ENCODE peak calls at places on chromosomes 5 and 9, in five cellular contexts. T is CD8-positive, alpha-beta T cell; N is transverse colon; G is Peyer's patch; M is spleen. L is an unnamed sample.

GRCh38 chr9:129609486-129610192 is 11.3 kb downstream of the C9orf50 start:
- DNase-seq in M (peak), T (peak), N (peak), G (peak), L (no peak)

GRCh38 chr5:16540421-16540820 is 74.8 kb upstream of the ZNF622 start:
- DNase-seq in T (no peak), N (no peak), M (no peak), G (no peak), L (no peak)

GRCh38 chr9:98381311-98382103 is 126.1 kb upstream of the TBC1D2 start:
- DNase-seq in M (no peak), G (no peak), N (no peak), T (no peak), L (no peak)

GRCh38 chr5:149497357-149497756 is 53.9 kb downstream of the CSNK1A1 start:
- DNase-seq in G (no peak), M (no peak), N (no peak), T (no peak), L (no peak)

GRCh38 chr9:5773324-5773999 is 59.5 kb downstream of the ERMP1 start:
- DNase-seq in M (no peak), G (no peak), T (no peak), N (no peak), L (no peak)

GRCh38 chr9:7103382-7104170 is 345.8 kb downstream of the KDM4C start:
- DNase-seq in G (no peak), N (no peak), M (no peak), T (no peak), L (no peak)

GRCh38 chr5:308672-309271 is 12.7 kb upstream of the AHRR start:
- DNase-seq in G (no peak), N (no peak), M (no peak), T (no peak), L (no peak)

GRCh38 chr9:2559212-2560152 is 62.1 kb upstream of the VLDLR start:
- DNase-seq in G (peak), T (no peak), N (peak), M (no peak), L (peak)

GRCh38 chr5:90402521-90403255 is 6.9 kb downstream of the CETN3 start:
- DNase-seq in G (no peak), N (no peak), M (no peak), T (no peak), L (no peak)

GRCh38 chr5:157612071-157612476 is 36.5 kb upstream of the ADAM19 start:
- DNase-seq in M (no peak), G (no peak), T (no peak), N (no peak), L (no peak)
- H3K27ac ChIP-seq in M (no peak), G (no peak), T (no peak), N (no peak), L (no peak)

GRCh38 chr5:101364469-101364868 is 461.4 kb upstream of the ST8SIA4 start:
- DNase-seq in N (no peak), G (peak), T (no peak), M (no peak), L (no peak)

GRCh38 chr5:101362067-101362466 is 459.0 kb upstream of the ST8SIA4 start:
- DNase-seq in M (no peak), G (no peak), N (no peak), T (no peak), L (no peak)
- H3K27ac ChIP-seq in M (no peak), G (no peak), N (no peak), T (no peak), L (no peak)

DNA sequence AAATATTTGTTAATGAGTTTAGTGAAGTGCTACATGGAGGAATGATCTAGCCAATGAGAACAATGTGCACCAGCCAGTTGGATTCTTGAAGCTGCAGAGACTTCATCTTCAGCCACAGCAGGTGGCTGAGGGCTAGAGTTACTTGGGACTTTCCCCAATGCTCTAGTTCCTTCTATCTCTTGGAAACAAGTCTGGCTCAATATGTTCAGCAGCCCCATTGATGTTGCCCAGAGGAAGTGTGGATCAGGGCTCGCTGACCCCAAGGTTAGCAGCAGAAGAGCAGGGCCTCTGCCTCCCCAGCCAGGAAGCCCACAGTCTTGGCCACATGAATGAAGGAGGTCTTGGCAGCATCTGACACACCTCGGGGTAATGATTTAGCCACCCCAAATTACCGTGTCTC is 117.5 kb downstream of the SLC1A3 start:
- DNase-seq in G (peak), M (peak), T (no peak), N (no peak), L (no peak)
- H3K27ac ChIP-seq in G (peak), M (peak), T (no peak), N (peak), L (no peak)

DNA sequence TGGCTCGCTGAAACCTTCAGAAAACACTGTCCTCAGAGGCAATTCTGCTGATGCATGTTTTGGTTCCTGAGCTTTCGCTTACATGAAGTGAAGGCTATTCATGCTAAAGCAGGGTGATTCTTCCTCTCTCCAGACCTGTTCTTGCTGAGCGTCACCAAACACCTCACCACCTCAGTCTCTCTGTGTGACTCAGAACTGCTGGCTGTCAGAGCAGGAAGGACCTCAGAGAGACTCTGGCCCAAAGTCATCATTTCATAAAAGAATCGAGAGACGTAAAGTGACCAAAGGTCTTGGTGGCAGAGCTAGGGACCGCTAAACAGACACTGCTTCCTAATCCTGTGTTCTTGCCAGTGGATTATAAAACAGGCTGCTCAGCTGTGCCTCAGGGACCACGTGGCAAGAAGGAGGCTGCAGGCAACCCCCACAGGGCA is 73.8 kb downstream of the LHFPL2 start:
- DNase-seq in G (peak), T (no peak), M (no peak), N (no peak), L (no peak)
- H3K27ac ChIP-seq in G (peak), T (no peak), M (no peak), N (peak), L (peak)

GRCh38 chr5:132840896-132841818 is 10.7 kb upstream of the SHROOM1 start:
- DNase-seq in T (no peak), G (no peak), M (no peak), N (no peak), L (no peak)

GRCh38 chr5:132837868-132838267 is 7.4 kb upstream of the SHROOM1 start:
- DNase-seq in T (no peak), G (peak), N (peak), M (no peak), L (peak)

GRCh38 chr5:132840313-132840712 is 9.9 kb upstream of the SHROOM1 start:
- DNase-seq in T (no peak), G (no peak), N (no peak), M (no peak), L (no peak)

GRCh38 chr5:132838516-132839282 is 8.3 kb upstream of the SHROOM1 start:
- DNase-seq in M (no peak), T (no peak), G (no peak), N (no peak), L (no peak)

GRCh38 chr5:132839426-132840301 is 9.2 kb upstream of the SHROOM1 start:
- DNase-seq in G (no peak), M (no peak), N (peak), T (no peak), L (no peak)
- H3K27ac ChIP-seq in G (peak), M (no peak), N (peak), T (no peak), L (peak)

DNA sequence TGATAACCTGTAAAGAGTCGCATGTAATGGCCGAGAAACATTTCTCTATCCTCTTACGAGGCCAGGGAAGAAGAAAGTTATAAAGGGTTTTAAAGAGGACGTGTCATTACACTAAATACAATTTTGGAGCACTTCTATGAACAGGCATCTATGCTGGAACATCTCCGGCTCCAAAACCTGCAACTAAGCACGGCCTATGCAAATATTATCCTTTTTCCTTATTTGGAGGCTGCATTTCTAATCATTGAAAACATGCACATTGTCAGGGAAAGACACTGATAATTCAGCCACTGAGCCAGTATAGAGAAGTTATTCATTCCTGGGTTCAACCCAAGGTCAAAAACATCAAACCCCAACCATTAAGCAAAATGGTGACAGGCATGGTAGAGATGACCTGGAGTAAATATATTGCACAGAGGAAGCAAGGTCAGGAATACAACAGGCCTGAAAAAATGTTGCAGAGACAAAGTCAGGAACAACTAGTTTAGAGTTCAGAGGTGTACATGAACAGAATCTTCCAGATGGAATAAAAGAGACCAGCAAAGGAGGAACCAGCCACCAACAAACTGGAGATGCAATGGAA is 674.1 kb downstream of the NR2F1-AS1 start:
- DNase-seq in N (no peak), T (no peak), G (no peak), M (no peak), L (no peak)
- H3K27ac ChIP-seq in N (no peak), T (no peak), G (no peak), M (no peak), L (no peak)

L was measured in right atrium auricular region.